ENCODE peak calls at places on chromosomes 5 and 9, in five cellular contexts. C, X, W, L and Q are unnamed samples.

GRCh38 chr5:170336065-170336464 is 38.5 kb upstream of the LCP2 start:
- DNase-seq in C (no peak), X (no peak), W (no peak), L (no peak), Q (no peak)

GRCh38 chr5:83281658-83282057 is 189.9 kb upstream of the VCAN start:
- DNase-seq in C (no peak), X (no peak), W (no peak), L (no peak), Q (no peak)

GRCh38 chr9:88777498-88778312 is 213.6 kb upstream of the S1PR3 start:
- DNase-seq in C (no peak), X (no peak), W (peak), L (no peak), Q (peak)

GRCh38 chr5:42949348-42950090 is 90.6 kb downstream of the ANXA2R start:
- DNase-seq in C (peak), X (no peak), W (peak), L (no peak), Q (peak)

GRCh38 chr5:150021491-150022162 is 21.1 kb downstream of the HMGXB3 start:
- DNase-seq in C (no peak), X (no peak), W (no peak), L (no peak), Q (no peak)

GRCh38 chr9:134294228-134295071 is 31.8 kb upstream of the RXRA start:
- DNase-seq in C (no peak), X (no peak), W (peak), L (no peak), Q (peak)

GRCh38 chr5:6518298-6519057 is 69.8 kb downstream of the UBE2QL1 start:
- DNase-seq in C (no peak), X (no peak), W (no peak), L (no peak), Q (no peak)

GRCh38 chr9:37706290-37706689 is 47.3 kb upstream of the TRMT10B start:
- DNase-seq in C (no peak), X (no peak), W (no peak), L (no peak), Q (no peak)

GRCh38 chr5:173290477-173291131 is 37.6 kb downstream of the STC2 start:
- DNase-seq in C (no peak), X (no peak), W (no peak), L (no peak), Q (peak)

GRCh38 chr5:173391031-173391430 is 62.8 kb upstream of the STC2 start:
- DNase-seq in C (no peak), X (no peak), W (no peak), L (no peak), Q (no peak)

GRCh38 chr5:144566747-144567415 is 396.2 kb downstream of the KCTD16 start:
- DNase-seq in C (no peak), X (no peak), W (no peak), L (no peak), Q (peak)

GRCh38 chr5:107376546-107377276 is 294.0 kb downstream of the EFNA5 start:
- DNase-seq in C (no peak), X (no peak), W (no peak), L (no peak), Q (no peak)

GRCh38 chr5:149310947-149311675 is 34.2 kb upstream of the GRPEL2 start:
- DNase-seq in C (no peak), X (peak), W (peak), L (no peak), Q (no peak)

GRCh38 chr9:99299214-99300102 is 77.4 kb downstream of the SEC61B start:
- DNase-seq in C (no peak), X (peak), W (no peak), L (no peak), Q (peak)

GRCh38 chr5:67494186-67494842 is 297.7 kb upstream of the CD180 start:
- DNase-seq in C (no peak), X (no peak), W (peak), L (peak), Q (no peak)

GRCh38 chr5:635321-636055 is 23.3 kb downstream of the CEP72 start:
- DNase-seq in C (no peak), X (no peak), W (no peak), L (no peak), Q (no peak)

GRCh38 chr5:172837640-172838039 is 3.6 kb downstream of the ERGIC1 start:
- DNase-seq in C (peak), X (peak), W (peak), L (peak), Q (no peak)

GRCh38 chr5:143194206-143194605 is 209.3 kb downstream of the NR3C1 start:
- DNase-seq in C (no peak), X (no peak), W (no peak), L (no peak), Q (no peak)

GRCh38 chr5:141692919-141693848 is 11.2 kb upstream of the ARAP3 start:
- DNase-seq in C (peak), X (no peak), W (no peak), L (no peak), Q (peak)